ENCODE peak calls at places on chromosomes 4 and X, in seven cellular contexts. One of them, this sample, is unnamed.

GRCh38 chr4:156547439-156547838 is 424.2 kb downstream of the PDGFC start:
- DNase-seq in PC-9: no peak
- DNase-seq in endothelial cell of umbilical vein: peak
- DNase-seq in OCI-LY7: no peak
- DNase-seq in dorsolateral prefrontal cortex: no peak
- DNase-seq in tibial nerve: no peak
- DNase-seq in left ventricle myocardium inferior: no peak
- DNase-seq in this sample: no peak

GRCh38 chrX:105527759-105528158 is 294.6 kb upstream of the NRK start:
- DNase-seq in PC-9: no peak
- DNase-seq in left ventricle myocardium inferior: no peak
- DNase-seq in OCI-LY7: no peak
- DNase-seq in dorsolateral prefrontal cortex: no peak
- DNase-seq in tibial nerve: no peak
- DNase-seq in endothelial cell of umbilical vein: no peak
- DNase-seq in this sample: no peak

GRCh38 chr4:122855491-122855890 is 28.9 kb downstream of the FGF2 start:
- DNase-seq in dorsolateral prefrontal cortex: no peak
- DNase-seq in OCI-LY7: peak
- DNase-seq in PC-9: no peak
- DNase-seq in tibial nerve: no peak
- DNase-seq in left ventricle myocardium inferior: no peak
- DNase-seq in endothelial cell of umbilical vein: peak
- DNase-seq in this sample: no peak

GRCh38 chrX:9312922-9313867 is 151.7 kb upstream of the TBL1X start:
- DNase-seq in left ventricle myocardium inferior: peak
- DNase-seq in endothelial cell of umbilical vein: peak
- DNase-seq in tibial nerve: peak
- DNase-seq in PC-9: peak
- DNase-seq in dorsolateral prefrontal cortex: no peak
- DNase-seq in OCI-LY7: peak
- DNase-seq in this sample: peak

GRCh38 chr4:128854433-128854832 is 44.9 kb downstream of the JADE1 start:
- DNase-seq in PC-9: no peak
- DNase-seq in dorsolateral prefrontal cortex: no peak
- DNase-seq in tibial nerve: no peak
- DNase-seq in endothelial cell of umbilical vein: peak
- DNase-seq in OCI-LY7: no peak
- DNase-seq in left ventricle myocardium inferior: no peak
- DNase-seq in this sample: no peak

GRCh38 chr4:146661368-146661767 is 22.7 kb downstream of the POU4F2 start:
- DNase-seq in tibial nerve: no peak
- DNase-seq in PC-9: no peak
- DNase-seq in endothelial cell of umbilical vein: no peak
- DNase-seq in OCI-LY7: no peak
- DNase-seq in left ventricle myocardium inferior: no peak
- DNase-seq in dorsolateral prefrontal cortex: no peak
- DNase-seq in this sample: no peak

GRCh38 chr4:156598138-156598681 is 373.4 kb downstream of the PDGFC start:
- DNase-seq in endothelial cell of umbilical vein: peak
- DNase-seq in tibial nerve: no peak
- DNase-seq in dorsolateral prefrontal cortex: no peak
- DNase-seq in OCI-LY7: no peak
- DNase-seq in left ventricle myocardium inferior: no peak
- DNase-seq in PC-9: peak
- DNase-seq in this sample: no peak

GRCh38 chrX:475926-476723 is 89.4 kb upstream of the PPP2R3B start:
- DNase-seq in OCI-LY7: no peak
- DNase-seq in dorsolateral prefrontal cortex: no peak
- DNase-seq in tibial nerve: no peak
- DNase-seq in endothelial cell of umbilical vein: no peak
- DNase-seq in left ventricle myocardium inferior: no peak
- DNase-seq in PC-9: peak
- DNase-seq in this sample: no peak

GRCh38 chr4:55363618-55364420 is 17.8 kb downstream of the SRD5A3 start:
- DNase-seq in PC-9: no peak
- DNase-seq in left ventricle myocardium inferior: no peak
- DNase-seq in OCI-LY7: no peak
- DNase-seq in dorsolateral prefrontal cortex: no peak
- DNase-seq in endothelial cell of umbilical vein: no peak
- DNase-seq in tibial nerve: no peak
- DNase-seq in this sample: no peak

GRCh38 chr4:65033899-65034298 is 624.6 kb upstream of the TECRL start:
- DNase-seq in OCI-LY7: no peak
- DNase-seq in PC-9: no peak
- DNase-seq in dorsolateral prefrontal cortex: no peak
- DNase-seq in tibial nerve: no peak
- DNase-seq in endothelial cell of umbilical vein: no peak
- DNase-seq in left ventricle myocardium inferior: no peak
- DNase-seq in this sample: no peak

GRCh38 chrX:77749695-77750094 is 36.3 kb downstream of the ATRX start:
- DNase-seq in left ventricle myocardium inferior: no peak
- DNase-seq in dorsolateral prefrontal cortex: no peak
- DNase-seq in endothelial cell of umbilical vein: no peak
- DNase-seq in PC-9: no peak
- DNase-seq in OCI-LY7: no peak
- DNase-seq in tibial nerve: no peak
- DNase-seq in this sample: no peak

GRCh38 chr4:150573534-150573933 is 8.4 kb upstream of the MAB21L2 start:
- DNase-seq in endothelial cell of umbilical vein: peak
- DNase-seq in OCI-LY7: no peak
- DNase-seq in left ventricle myocardium inferior: no peak
- DNase-seq in PC-9: no peak
- DNase-seq in tibial nerve: no peak
- DNase-seq in dorsolateral prefrontal cortex: no peak
- DNase-seq in this sample: no peak

GRCh38 chr4:176988226-176988625 is 195.5 kb upstream of the VEGFC start:
- DNase-seq in PC-9: peak
- DNase-seq in endothelial cell of umbilical vein: peak
- DNase-seq in tibial nerve: no peak
- DNase-seq in OCI-LY7: no peak
- DNase-seq in dorsolateral prefrontal cortex: no peak
- DNase-seq in left ventricle myocardium inferior: no peak
- DNase-seq in this sample: no peak

GRCh38 chr4:37890501-37891220 is at the start of gene TBC1D1:
- DNase-seq in tibial nerve: peak
- DNase-seq in PC-9: peak
- DNase-seq in OCI-LY7: peak
- DNase-seq in left ventricle myocardium inferior: peak
- DNase-seq in endothelial cell of umbilical vein: no peak
- DNase-seq in dorsolateral prefrontal cortex: peak
- DNase-seq in this sample: peak

GRCh38 chr4:142091691-142092182 is 455.4 kb downstream of the IL15 start:
- DNase-seq in dorsolateral prefrontal cortex: no peak
- DNase-seq in PC-9: no peak
- DNase-seq in endothelial cell of umbilical vein: peak
- DNase-seq in OCI-LY7: no peak
- DNase-seq in tibial nerve: peak
- DNase-seq in left ventricle myocardium inferior: no peak
- DNase-seq in this sample: no peak

GRCh38 chrX:17741123-17741511 is 3.8 kb downstream of the SCML1 start:
- DNase-seq in dorsolateral prefrontal cortex: no peak
- DNase-seq in left ventricle myocardium inferior: no peak
- DNase-seq in tibial nerve: no peak
- DNase-seq in PC-9: no peak
- DNase-seq in OCI-LY7: no peak
- DNase-seq in endothelial cell of umbilical vein: no peak
- DNase-seq in this sample: no peak

GRCh38 chrX:10015711-10016515 is 48.8 kb downstream of the CLDN34 start:
- DNase-seq in OCI-LY7: peak
- DNase-seq in dorsolateral prefrontal cortex: peak
- DNase-seq in left ventricle myocardium inferior: peak
- DNase-seq in tibial nerve: no peak
- DNase-seq in PC-9: peak
- DNase-seq in endothelial cell of umbilical vein: peak
- DNase-seq in this sample: peak

GRCh38 chr4:7546809-7547367 is 112.2 kb upstream of the PSAPL1 start:
- DNase-seq in PC-9: no peak
- DNase-seq in left ventricle myocardium inferior: no peak
- DNase-seq in OCI-LY7: no peak
- DNase-seq in endothelial cell of umbilical vein: no peak
- DNase-seq in tibial nerve: no peak
- DNase-seq in dorsolateral prefrontal cortex: no peak
- DNase-seq in this sample: no peak

GRCh38 chr4:79650794-79651431 is 242.9 kb upstream of the GK2 start:
- DNase-seq in tibial nerve: no peak
- DNase-seq in OCI-LY7: no peak
- DNase-seq in dorsolateral prefrontal cortex: no peak
- DNase-seq in PC-9: no peak
- DNase-seq in endothelial cell of umbilical vein: peak
- DNase-seq in left ventricle myocardium inferior: no peak
- DNase-seq in this sample: no peak

GRCh38 chr4:84050014-84050413 is 449.1 kb downstream of the NKX6-1 start:
- DNase-seq in PC-9: peak
- DNase-seq in left ventricle myocardium inferior: no peak
- DNase-seq in dorsolateral prefrontal cortex: no peak
- DNase-seq in endothelial cell of umbilical vein: no peak
- DNase-seq in tibial nerve: no peak
- DNase-seq in OCI-LY7: no peak
- DNase-seq in this sample: no peak

GRCh38 chr4:54493862-54494261 is 163.9 kb upstream of the KIT start:
- DNase-seq in PC-9: no peak
- DNase-seq in endothelial cell of umbilical vein: no peak
- DNase-seq in tibial nerve: no peak
- DNase-seq in left ventricle myocardium inferior: no peak
- DNase-seq in OCI-LY7: no peak
- DNase-seq in dorsolateral prefrontal cortex: no peak
- DNase-seq in this sample: no peak

GRCh38 chr4:64417974-64418373 is 8.7 kb upstream of the TECRL start:
- DNase-seq in dorsolateral prefrontal cortex: no peak
- DNase-seq in tibial nerve: no peak
- DNase-seq in PC-9: no peak
- DNase-seq in endothelial cell of umbilical vein: peak
- DNase-seq in OCI-LY7: no peak
- DNase-seq in left ventricle myocardium inferior: no peak
- DNase-seq in this sample: no peak

GRCh38 chr4:159867673-159868072 is 764.8 kb downstream of the RAPGEF2 start:
- DNase-seq in OCI-LY7: no peak
- DNase-seq in PC-9: no peak
- DNase-seq in tibial nerve: no peak
- DNase-seq in dorsolateral prefrontal cortex: no peak
- DNase-seq in left ventricle myocardium inferior: no peak
- DNase-seq in endothelial cell of umbilical vein: no peak
- DNase-seq in this sample: no peak

GRCh38 chr4:186598686-186599085 is 43.3 kb upstream of the MTNR1A start:
- DNase-seq in dorsolateral prefrontal cortex: no peak
- DNase-seq in endothelial cell of umbilical vein: no peak
- DNase-seq in OCI-LY7: no peak
- DNase-seq in tibial nerve: no peak
- DNase-seq in left ventricle myocardium inferior: no peak
- DNase-seq in PC-9: no peak
- DNase-seq in this sample: no peak

GRCh38 chrX:38260231-38260630 is 39.6 kb upstream of the SRPX start:
- DNase-seq in endothelial cell of umbilical vein: peak
- DNase-seq in OCI-LY7: peak
- DNase-seq in dorsolateral prefrontal cortex: no peak
- DNase-seq in tibial nerve: no peak
- DNase-seq in left ventricle myocardium inferior: no peak
- DNase-seq in PC-9: no peak
- DNase-seq in this sample: no peak

GRCh38 chr4:15894923-15895411 is 43.6 kb downstream of the FGFBP1 start:
- DNase-seq in dorsolateral prefrontal cortex: no peak
- DNase-seq in left ventricle myocardium inferior: no peak
- DNase-seq in tibial nerve: no peak
- DNase-seq in PC-9: no peak
- DNase-seq in OCI-LY7: no peak
- DNase-seq in endothelial cell of umbilical vein: no peak
- DNase-seq in this sample: no peak

DNA sequence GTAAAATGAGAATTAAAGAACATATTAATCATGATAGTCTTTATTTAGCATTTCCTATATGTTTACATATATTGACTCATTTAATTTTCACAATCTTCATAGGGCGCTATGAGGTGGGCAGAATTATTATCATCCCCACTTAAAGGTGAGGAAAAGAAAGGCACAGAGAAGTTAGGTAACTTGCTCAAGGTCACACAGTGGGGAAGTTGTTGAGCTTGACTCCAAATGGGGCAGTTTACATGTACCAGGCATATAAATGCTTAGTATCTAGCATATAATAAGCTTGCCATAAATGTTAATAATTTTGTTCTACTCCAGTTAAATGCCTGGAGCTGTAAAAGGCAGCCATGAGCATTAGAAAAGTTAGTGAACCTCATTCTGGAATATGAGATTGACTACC is 1.5 kb downstream of the CMC4 start:
- DNase-seq in tibial nerve: no peak
- DNase-seq in PC-9: no peak
- DNase-seq in endothelial cell of umbilical vein: no peak
- DNase-seq in dorsolateral prefrontal cortex: no peak
- DNase-seq in left ventricle myocardium inferior: no peak
- DNase-seq in OCI-LY7: no peak
- DNase-seq in this sample: no peak
- H3K27ac ChIP-seq in tibial nerve: no peak
- H3K27ac ChIP-seq in PC-9: peak
- H3K27ac ChIP-seq in endothelial cell of umbilical vein: no peak
- H3K27ac ChIP-seq in dorsolateral prefrontal cortex: no peak
- H3K27ac ChIP-seq in left ventricle myocardium inferior: peak
- H3K27ac ChIP-seq in OCI-LY7: no peak
- H3K27ac ChIP-seq in this sample: no peak

DNA sequence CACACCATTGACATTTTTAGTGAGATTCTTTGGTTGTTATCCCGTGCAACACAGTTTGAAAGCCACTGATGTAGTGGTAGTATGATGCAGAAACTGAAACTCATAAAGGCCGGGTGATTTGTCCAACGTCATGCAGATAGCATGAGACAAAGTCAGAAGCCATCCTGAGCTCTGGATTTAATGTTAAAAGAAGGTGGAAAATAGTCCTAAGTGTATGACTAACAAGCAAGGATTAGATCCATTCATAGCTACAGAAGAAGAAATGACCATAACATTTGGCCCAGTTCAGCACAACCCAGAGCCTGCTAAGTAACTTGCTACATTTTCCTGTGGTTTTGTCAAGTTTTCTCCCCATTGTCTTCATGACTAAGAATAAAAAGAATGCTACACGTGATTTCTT is 142.4 kb downstream of the AMELX start:
- DNase-seq in endothelial cell of umbilical vein: peak
- DNase-seq in dorsolateral prefrontal cortex: no peak
- DNase-seq in OCI-LY7: no peak
- DNase-seq in tibial nerve: no peak
- DNase-seq in PC-9: no peak
- DNase-seq in left ventricle myocardium inferior: no peak
- DNase-seq in this sample: no peak
- TF ChIP-seq CTCF in endothelial cell of umbilical vein: no peak
- TF ChIP-seq CTCF in dorsolateral prefrontal cortex: no peak
- TF ChIP-seq CTCF in OCI-LY7: no peak
- TF ChIP-seq CTCF in tibial nerve: no peak
- TF ChIP-seq CTCF in PC-9: no peak
- TF ChIP-seq CTCF in left ventricle myocardium inferior: no peak
- TF ChIP-seq CTCF in this sample: no peak

GRCh38 chr4:169050308-169050707 is 40.3 kb upstream of the CBR4 start:
- DNase-seq in left ventricle myocardium inferior: peak
- DNase-seq in OCI-LY7: no peak
- DNase-seq in dorsolateral prefrontal cortex: no peak
- DNase-seq in endothelial cell of umbilical vein: peak
- DNase-seq in PC-9: no peak
- DNase-seq in tibial nerve: no peak
- DNase-seq in this sample: no peak
- H3K27ac ChIP-seq in left ventricle myocardium inferior: peak
- H3K27ac ChIP-seq in OCI-LY7: no peak
- H3K27ac ChIP-seq in dorsolateral prefrontal cortex: no peak
- H3K27ac ChIP-seq in endothelial cell of umbilical vein: peak
- H3K27ac ChIP-seq in PC-9: no peak
- H3K27ac ChIP-seq in tibial nerve: peak
- H3K27ac ChIP-seq in this sample: no peak

GRCh38 chr4:170872794-170873193 is 783.0 kb upstream of the AADAT start:
- DNase-seq in tibial nerve: no peak
- DNase-seq in left ventricle myocardium inferior: no peak
- DNase-seq in PC-9: no peak
- DNase-seq in dorsolateral prefrontal cortex: no peak
- DNase-seq in endothelial cell of umbilical vein: no peak
- DNase-seq in OCI-LY7: no peak
- DNase-seq in this sample: no peak

GRCh38 chr4:170875868-170876267 is 786.1 kb upstream of the AADAT start:
- DNase-seq in tibial nerve: no peak
- DNase-seq in left ventricle myocardium inferior: no peak
- DNase-seq in PC-9: no peak
- DNase-seq in endothelial cell of umbilical vein: no peak
- DNase-seq in OCI-LY7: no peak
- DNase-seq in dorsolateral prefrontal cortex: no peak
- DNase-seq in this sample: no peak
- TF ChIP-seq CTCF in tibial nerve: no peak
- TF ChIP-seq CTCF in left ventricle myocardium inferior: no peak
- TF ChIP-seq CTCF in PC-9: no peak
- TF ChIP-seq CTCF in endothelial cell of umbilical vein: no peak
- TF ChIP-seq CTCF in OCI-LY7: peak
- TF ChIP-seq CTCF in dorsolateral prefrontal cortex: no peak
- TF ChIP-seq CTCF in this sample: no peak